ENCODE peak calls at places on chromosomes 12 and 14, in nine cellular contexts. One of them, this sample, is unnamed.

GRCh38 chr14:79278798-79279644 is 932.3 kb downstream of the DIO2 start:
- DNase-seq in IMR-90: peak
- DNase-seq in mammary epithelial cell: peak
- DNase-seq in HCT116: no peak
- DNase-seq in OCI-LY7: no peak
- DNase-seq in fibroblast of lung: peak
- DNase-seq in neural progenitor cell: peak
- DNase-seq in A549: peak
- DNase-seq in PC-9: peak
- DNase-seq in this sample: peak

GRCh38 chr14:97458302-97459137 is 661.3 kb downstream of the VRK1 start:
- DNase-seq in mammary epithelial cell: no peak
- DNase-seq in HCT116: no peak
- DNase-seq in fibroblast of lung: no peak
- DNase-seq in OCI-LY7: no peak
- DNase-seq in A549: no peak
- DNase-seq in neural progenitor cell: peak
- DNase-seq in PC-9: no peak
- DNase-seq in IMR-90: no peak
- DNase-seq in this sample: peak

GRCh38 chr12:6954316-6954710 is 3.2 kb downstream of the PTPN6 start:
- DNase-seq in PC-9: no peak
- DNase-seq in A549: no peak
- DNase-seq in mammary epithelial cell: no peak
- DNase-seq in fibroblast of lung: no peak
- DNase-seq in IMR-90: no peak
- DNase-seq in HCT116: no peak
- DNase-seq in neural progenitor cell: no peak
- DNase-seq in OCI-LY7: no peak
- DNase-seq in this sample: no peak

GRCh38 chr14:32588448-32589320 is 259.6 kb downstream of the AKAP6 start:
- DNase-seq in IMR-90: peak
- DNase-seq in A549: no peak
- DNase-seq in OCI-LY7: peak
- DNase-seq in fibroblast of lung: peak
- DNase-seq in mammary epithelial cell: peak
- DNase-seq in neural progenitor cell: peak
- DNase-seq in HCT116: peak
- DNase-seq in PC-9: no peak
- DNase-seq in this sample: peak

GRCh38 chr12:52769354-52769753 is 7.8 kb downstream of the KRT76 start:
- DNase-seq in OCI-LY7: no peak
- DNase-seq in fibroblast of lung: no peak
- DNase-seq in neural progenitor cell: no peak
- DNase-seq in PC-9: no peak
- DNase-seq in IMR-90: no peak
- DNase-seq in HCT116: no peak
- DNase-seq in A549: no peak
- DNase-seq in mammary epithelial cell: no peak
- DNase-seq in this sample: no peak

GRCh38 chr12:5720405-5721045 is 224.5 kb downstream of the ANO2 start:
- DNase-seq in A549: no peak
- DNase-seq in PC-9: no peak
- DNase-seq in fibroblast of lung: no peak
- DNase-seq in IMR-90: no peak
- DNase-seq in mammary epithelial cell: no peak
- DNase-seq in neural progenitor cell: no peak
- DNase-seq in HCT116: no peak
- DNase-seq in OCI-LY7: no peak
- DNase-seq in this sample: no peak

GRCh38 chr14:26984318-26985177 is 386.7 kb upstream of the NOVA1 start:
- DNase-seq in mammary epithelial cell: peak
- DNase-seq in A549: no peak
- DNase-seq in fibroblast of lung: peak
- DNase-seq in HCT116: peak
- DNase-seq in neural progenitor cell: peak
- DNase-seq in PC-9: peak
- DNase-seq in OCI-LY7: peak
- DNase-seq in IMR-90: peak
- DNase-seq in this sample: peak

GRCh38 chr12:93447555-93448265 is 6.0 kb upstream of the UBE2N start:
- DNase-seq in IMR-90: no peak
- DNase-seq in HCT116: no peak
- DNase-seq in neural progenitor cell: no peak
- DNase-seq in OCI-LY7: no peak
- DNase-seq in PC-9: no peak
- DNase-seq in A549: no peak
- DNase-seq in fibroblast of lung: no peak
- DNase-seq in mammary epithelial cell: no peak
- DNase-seq in this sample: no peak

DNA sequence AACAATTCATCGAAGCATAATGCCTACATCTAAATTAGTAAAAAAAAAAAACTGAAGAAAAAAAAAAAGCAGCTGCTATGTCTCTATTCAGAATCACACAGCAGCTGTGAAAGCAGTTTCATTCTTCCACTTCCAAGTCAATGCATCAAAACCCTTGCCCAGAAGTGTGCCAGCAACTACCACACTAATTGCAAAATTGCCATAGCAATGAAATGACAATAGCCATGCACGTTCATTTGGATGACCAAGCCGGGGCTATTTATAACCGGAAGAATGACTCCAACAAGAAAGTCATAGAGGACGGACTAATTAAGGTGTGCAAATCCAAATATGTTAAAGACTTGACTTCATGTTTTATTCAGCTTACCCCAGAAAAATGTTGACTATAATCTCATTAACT is 42.5 kb downstream of the SLC2A13 start:
- DNase-seq in fibroblast of lung: peak
- DNase-seq in mammary epithelial cell: peak
- DNase-seq in neural progenitor cell: no peak
- DNase-seq in HCT116: no peak
- DNase-seq in A549: no peak
- DNase-seq in IMR-90: no peak
- DNase-seq in OCI-LY7: no peak
- DNase-seq in PC-9: no peak
- DNase-seq in this sample: no peak
- H3K4me2 ChIP-seq in fibroblast of lung: no peak
- H3K4me2 ChIP-seq in mammary epithelial cell: peak
- H3K4me2 ChIP-seq in neural progenitor cell: no peak
- H3K4me2 ChIP-seq in HCT116: no peak
- H3K4me2 ChIP-seq in A549: no peak
- H3K4me2 ChIP-seq in IMR-90: no peak
- H3K4me2 ChIP-seq in OCI-LY7: no peak
- H3K4me2 ChIP-seq in PC-9: no peak
- H3K4me2 ChIP-seq in this sample: no peak

DNA sequence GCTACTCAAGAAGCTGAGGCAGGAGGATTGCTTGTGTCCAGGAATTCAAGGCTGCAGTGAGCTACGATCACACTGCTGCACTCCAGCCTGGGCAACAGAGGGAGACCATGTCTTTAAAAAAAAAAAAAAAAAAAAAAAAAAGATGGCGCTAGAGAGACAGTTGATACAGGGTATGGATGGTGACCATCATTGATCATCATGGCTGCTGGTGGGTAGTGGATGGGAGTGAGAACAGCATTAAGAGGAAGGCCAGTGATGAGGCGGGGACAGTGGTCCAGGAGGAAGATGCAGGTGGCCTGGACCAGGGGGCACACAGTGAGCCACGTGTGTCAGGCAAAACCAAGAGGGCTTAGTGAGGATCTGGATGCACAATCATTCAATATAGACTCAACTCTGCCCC is 26.8 kb upstream of the MAP1LC3B2 start:
- DNase-seq in A549: no peak
- DNase-seq in PC-9: no peak
- DNase-seq in neural progenitor cell: no peak
- DNase-seq in IMR-90: no peak
- DNase-seq in HCT116: no peak
- DNase-seq in fibroblast of lung: no peak
- DNase-seq in mammary epithelial cell: no peak
- DNase-seq in OCI-LY7: peak
- DNase-seq in this sample: no peak
- H3K4me2 ChIP-seq in A549: peak
- H3K4me2 ChIP-seq in PC-9: peak
- H3K4me2 ChIP-seq in neural progenitor cell: peak
- H3K4me2 ChIP-seq in IMR-90: no peak
- H3K4me2 ChIP-seq in HCT116: peak
- H3K4me2 ChIP-seq in fibroblast of lung: no peak
- H3K4me2 ChIP-seq in mammary epithelial cell: no peak
- H3K4me2 ChIP-seq in OCI-LY7: peak
- H3K4me2 ChIP-seq in this sample: no peak

DNA sequence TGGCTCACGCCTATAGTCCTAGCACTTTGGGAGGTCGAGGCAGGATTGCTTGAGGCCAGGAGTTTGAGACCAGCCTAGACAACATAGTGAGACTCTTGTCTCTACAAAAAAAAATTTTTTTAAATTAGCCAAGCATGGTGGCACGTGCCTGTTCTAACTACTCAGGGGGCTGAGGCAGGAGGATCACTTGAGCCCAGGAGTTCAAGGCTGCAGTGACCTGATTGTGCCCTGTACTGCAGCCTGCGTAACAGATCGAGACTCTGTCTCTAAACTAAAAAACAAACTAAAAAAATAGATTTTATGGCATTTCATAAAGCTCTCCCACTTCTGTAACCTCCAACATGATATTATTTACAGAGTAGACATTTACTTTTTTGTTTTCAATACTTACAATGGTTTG is 29.6 kb downstream of the PNMA1 start:
- DNase-seq in A549: no peak
- DNase-seq in HCT116: no peak
- DNase-seq in mammary epithelial cell: no peak
- DNase-seq in IMR-90: no peak
- DNase-seq in neural progenitor cell: no peak
- DNase-seq in PC-9: no peak
- DNase-seq in fibroblast of lung: no peak
- DNase-seq in OCI-LY7: no peak
- DNase-seq in this sample: no peak
- H3K4me2 ChIP-seq in A549: no peak
- H3K4me2 ChIP-seq in HCT116: no peak
- H3K4me2 ChIP-seq in mammary epithelial cell: no peak
- H3K4me2 ChIP-seq in IMR-90: no peak
- H3K4me2 ChIP-seq in neural progenitor cell: no peak
- H3K4me2 ChIP-seq in PC-9: no peak
- H3K4me2 ChIP-seq in fibroblast of lung: no peak
- H3K4me2 ChIP-seq in OCI-LY7: no peak
- H3K4me2 ChIP-seq in this sample: no peak

GRCh38 chr12:132471011-132471857 is 18.7 kb upstream of the FBRSL1 start:
- DNase-seq in PC-9: no peak
- DNase-seq in OCI-LY7: no peak
- DNase-seq in neural progenitor cell: no peak
- DNase-seq in HCT116: no peak
- DNase-seq in A549: no peak
- DNase-seq in mammary epithelial cell: no peak
- DNase-seq in fibroblast of lung: no peak
- DNase-seq in IMR-90: no peak
- DNase-seq in this sample: no peak
- H3K4me2 ChIP-seq in PC-9: no peak
- H3K4me2 ChIP-seq in OCI-LY7: no peak
- H3K4me2 ChIP-seq in neural progenitor cell: no peak
- H3K4me2 ChIP-seq in HCT116: no peak
- H3K4me2 ChIP-seq in A549: peak
- H3K4me2 ChIP-seq in mammary epithelial cell: no peak
- H3K4me2 ChIP-seq in fibroblast of lung: no peak
- H3K4me2 ChIP-seq in IMR-90: no peak
- H3K4me2 ChIP-seq in this sample: no peak

GRCh38 chr12:27244680-27245005 is 557 bp downstream of the STK38L start:
- DNase-seq in HCT116: no peak
- DNase-seq in A549: no peak
- DNase-seq in mammary epithelial cell: peak
- DNase-seq in PC-9: no peak
- DNase-seq in fibroblast of lung: no peak
- DNase-seq in neural progenitor cell: no peak
- DNase-seq in IMR-90: peak
- DNase-seq in OCI-LY7: no peak
- DNase-seq in this sample: no peak

GRCh38 chr12:27245039-27245438 is 953 bp downstream of the STK38L start:
- DNase-seq in HCT116: no peak
- DNase-seq in fibroblast of lung: no peak
- DNase-seq in IMR-90: no peak
- DNase-seq in A549: no peak
- DNase-seq in neural progenitor cell: no peak
- DNase-seq in mammary epithelial cell: no peak
- DNase-seq in PC-9: no peak
- DNase-seq in OCI-LY7: no peak
- DNase-seq in this sample: peak

GRCh38 chr12:27246774-27247173 is 2.7 kb downstream of the STK38L start:
- DNase-seq in mammary epithelial cell: peak
- DNase-seq in HCT116: no peak
- DNase-seq in neural progenitor cell: no peak
- DNase-seq in IMR-90: no peak
- DNase-seq in PC-9: no peak
- DNase-seq in OCI-LY7: no peak
- DNase-seq in fibroblast of lung: peak
- DNase-seq in A549: no peak
- DNase-seq in this sample: no peak

GRCh38 chr12:27243804-27244679 is at the start of gene STK38L:
- DNase-seq in OCI-LY7: peak
- DNase-seq in neural progenitor cell: peak
- DNase-seq in PC-9: peak
- DNase-seq in HCT116: peak
- DNase-seq in A549: peak
- DNase-seq in fibroblast of lung: peak
- DNase-seq in IMR-90: peak
- DNase-seq in mammary epithelial cell: peak
- DNase-seq in this sample: peak

DNA sequence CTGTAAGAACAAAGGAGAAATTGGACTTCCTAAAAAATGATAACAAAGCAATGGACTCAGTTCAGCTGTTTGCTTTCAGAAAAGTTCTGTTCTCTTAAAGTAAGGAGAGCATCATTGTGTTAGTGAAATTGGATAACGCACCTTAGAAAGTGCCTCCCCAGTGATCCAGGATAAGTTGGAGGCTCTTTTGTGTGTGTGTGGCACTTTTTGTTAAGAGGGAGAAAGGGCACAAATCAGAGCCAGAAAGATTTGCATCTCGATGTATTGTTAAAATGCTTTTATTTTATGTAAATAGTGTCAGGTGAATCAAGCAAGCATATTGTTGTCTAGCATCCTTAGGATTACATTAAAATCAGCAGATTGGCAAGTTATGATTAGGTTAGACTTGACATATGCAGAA is 2.1 kb downstream of the STK38L start:
- DNase-seq in fibroblast of lung: no peak
- DNase-seq in neural progenitor cell: peak
- DNase-seq in A549: no peak
- DNase-seq in mammary epithelial cell: no peak
- DNase-seq in IMR-90: no peak
- DNase-seq in PC-9: no peak
- DNase-seq in OCI-LY7: no peak
- DNase-seq in HCT116: no peak
- DNase-seq in this sample: no peak
- H3K4me2 ChIP-seq in fibroblast of lung: no peak
- H3K4me2 ChIP-seq in neural progenitor cell: peak
- H3K4me2 ChIP-seq in A549: peak
- H3K4me2 ChIP-seq in mammary epithelial cell: peak
- H3K4me2 ChIP-seq in IMR-90: peak
- H3K4me2 ChIP-seq in PC-9: peak
- H3K4me2 ChIP-seq in OCI-LY7: peak
- H3K4me2 ChIP-seq in HCT116: peak
- H3K4me2 ChIP-seq in this sample: no peak